ENCODE peak calls at places on chromosomes 13 and 19, in four cellular contexts. X, J, I and G are unnamed samples.

GRCh38 chr19:15253513-15253912 is 21.3 kb upstream of the EPHX3 start:
- DNase-seq in I (no peak), X (no peak), J (no peak), G (no peak)

GRCh38 chr13:88622362-88622973 is 951.3 kb downstream of the SLITRK5 start:
- DNase-seq in X (no peak), I (no peak), J (no peak), G (no peak)

GRCh38 chr13:24636776-24637175 is 43.4 kb upstream of the ATP12A start:
- DNase-seq in X (no peak), I (no peak), J (no peak), G (no peak)

GRCh38 chr19:30408734-30409301 is 36.6 kb downstream of the ZNF536 start:
- DNase-seq in I (no peak), J (no peak), X (no peak), G (no peak)

GRCh38 chr13:29535663-29536655 is 59.5 kb downstream of the SLC7A1 start:
- DNase-seq in I (no peak), X (no peak), J (no peak), G (no peak)

GRCh38 chr13:87274209-87274819 is 396.9 kb upstream of the SLITRK5 start:
- DNase-seq in J (no peak), X (peak; percentile 25), I (peak; percentile 72), G (peak; percentile 43)

GRCh38 chr13:26561636-26562537 is 4.4 kb downstream of the WASF3 start:
- DNase-seq in X (peak; percentile 51), J (no peak), I (no peak), G (peak; percentile 35)

GRCh38 chr19:19075126-19075525 is 11.3 kb downstream of the SLC25A42 start:
- DNase-seq in J (no peak), X (no peak), I (no peak), G (no peak)

GRCh38 chr13:79749985-79750551 is 269.1 kb downstream of the NDFIP2 start:
- DNase-seq in X (no peak), I (no peak), J (no peak), G (no peak)

GRCh38 chr19:44856438-44857083 is 10.5 kb downstream of the NECTIN2 start:
- DNase-seq in X (no peak), J (no peak), I (no peak), G (peak; percentile 64)

GRCh38 chr13:80245162-80245733 is 95.7 kb downstream of the SPRY2 start:
- DNase-seq in X (no peak), J (no peak), I (no peak), G (no peak)

GRCh38 chr13:34738251-34739170 is 203.6 kb upstream of the NBEA start:
- DNase-seq in I (no peak), J (no peak), X (no peak), G (no peak)

GRCh38 chr13:34647379-34647778 is 294.7 kb upstream of the NBEA start:
- DNase-seq in I (no peak), X (no peak), J (no peak), G (no peak)

GRCh38 chr19:7397687-7398086 is 49.0 kb downstream of the ARHGEF18 start:
- DNase-seq in I (no peak), J (no peak), X (no peak), G (peak; percentile 56)

GRCh38 chr13:100518394-100519062 is 70.1 kb downstream of the GGACT start:
- DNase-seq in X (no peak), J (no peak), I (no peak), G (no peak)

GRCh38 chr19:45444318-45445041 is 20.8 kb upstream of the ERCC1 start:
- DNase-seq in I (peak; percentile 96), X (peak; percentile 95), J (no peak), G (peak; percentile 80)

GRCh38 chr13:46683879-46684278 is 113.1 kb downstream of the ESD start:
- DNase-seq in X (no peak), I (no peak), J (no peak), G (no peak)

GRCh38 chr19:46390866-46391265 is 22.5 kb downstream of the CCDC8 start:
- DNase-seq in X (no peak), I (no peak), J (no peak), G (no peak)

GRCh38 chr13:64639206-64639605 is 2590.9 kb downstream of the PCDH9 start:
- DNase-seq in J (no peak), I (no peak), X (no peak), G (no peak)

GRCh38 chr13:24688111-24688510 is 7.9 kb downstream of the ATP12A start:
- DNase-seq in I (no peak), X (no peak), J (no peak), G (no peak)

GRCh38 chr19:13007292-13008045 is 12.2 kb downstream of the NFIX start:
- DNase-seq in J (no peak), X (peak; percentile 42), I (no peak), G (no peak)

GRCh38 chr13:50916701-50917184 is 7.2 kb downstream of the RNASEH2B start:
- DNase-seq in X (no peak), J (no peak), I (no peak), G (no peak)

GRCh38 chr19:16609511-16609910 is 18.5 kb downstream of the MED26 start:
- DNase-seq in I (no peak), X (no peak), J (no peak), G (no peak)

GRCh38 chr19:16612631-16613030 is 15.4 kb downstream of the MED26 start:
- DNase-seq in X (no peak), J (no peak), I (no peak), G (no peak)

GRCh38 chr19:16613841-16614240 is 14.2 kb downstream of the MED26 start:
- DNase-seq in I (no peak), J (no peak), X (no peak), G (no peak)

GRCh38 chr19:16608290-16608704 is 19.7 kb downstream of the MED26 start:
- DNase-seq in X (no peak), I (no peak), J (no peak), G (no peak)

DNA sequence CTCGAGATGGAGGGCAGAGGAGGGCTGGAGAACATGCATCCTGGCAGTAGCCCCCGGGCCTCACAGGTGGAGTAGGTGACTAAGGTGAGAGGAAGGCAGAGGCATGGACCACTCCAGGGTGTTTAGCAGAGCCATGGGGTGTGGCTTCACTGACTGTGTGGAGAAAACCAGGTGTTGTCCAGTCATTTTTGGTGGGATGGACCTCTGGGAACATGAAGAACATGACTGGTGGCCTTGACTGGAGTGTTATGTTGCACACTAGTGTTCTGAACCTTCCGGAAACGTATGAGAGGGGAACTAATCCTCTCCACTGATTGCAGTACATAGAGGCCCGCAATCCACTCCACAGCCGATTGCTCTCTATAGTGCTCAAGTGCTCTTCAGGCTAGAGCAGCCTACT is 16.9 kb downstream of the MED26 start:
- DNase-seq in X (no peak), J (no peak), I (no peak), G (no peak)
- TF ChIP-seq TCF12 in X (no peak), J (no peak), I (no peak), G (no peak)

GRCh38 chr13:110517505-110518149 is 43.9 kb downstream of the RAB20 start:
- DNase-seq in J (no peak), I (no peak), X (no peak), G (no peak)
- TF ChIP-seq TCF12 in J (no peak), I (no peak), X (no peak), G (no peak)

GRCh38 chr13:95710313-95710712 is 33.4 kb downstream of the DNAJC3 start:
- DNase-seq in I (no peak), J (no peak), X (no peak), G (no peak)
- TF ChIP-seq TCF12 in I (no peak), J (no peak), X (no peak), G (no peak)

GRCh38 chr13:97191143-97191542 is 31.0 kb upstream of the MBNL2 start:
- DNase-seq in J (no peak), I (no peak), X (no peak), G (no peak)

GRCh38 chr13:97193577-97193976 is 28.6 kb upstream of the MBNL2 start:
- DNase-seq in J (no peak), I (no peak), X (no peak), G (no peak)

GRCh38 chr13:97191615-97192014 is 30.5 kb upstream of the MBNL2 start:
- DNase-seq in J (no peak), I (no peak), X (no peak), G (no peak)

GRCh38 chr13:97189943-97190342 is 32.2 kb upstream of the MBNL2 start:
- DNase-seq in X (no peak), J (no peak), I (no peak), G (no peak)

DNA sequence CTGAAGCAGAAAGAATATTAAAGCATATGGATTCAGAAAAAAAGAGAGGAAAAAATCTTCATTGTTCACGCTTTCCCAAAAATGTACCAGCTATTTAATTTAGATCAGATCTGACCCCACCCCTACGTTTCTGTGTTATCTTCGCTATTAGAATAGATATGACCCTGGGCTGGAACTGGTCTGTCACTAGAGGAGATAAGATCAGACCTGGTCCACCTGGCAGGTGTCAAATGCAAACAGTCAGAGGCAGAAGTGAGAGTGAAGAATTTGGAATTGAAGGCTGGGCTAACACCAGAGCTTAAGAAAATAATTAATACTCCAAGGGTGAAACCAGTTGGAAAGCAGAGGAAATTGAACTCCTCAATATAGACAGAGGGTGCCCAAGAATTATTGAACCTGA is 30.0 kb upstream of the MBNL2 start:
- DNase-seq in I (no peak), J (no peak), X (no peak), G (no peak)
- TF ChIP-seq TCF12 in I (no peak), J (no peak), X (no peak), G (no peak)

DNA sequence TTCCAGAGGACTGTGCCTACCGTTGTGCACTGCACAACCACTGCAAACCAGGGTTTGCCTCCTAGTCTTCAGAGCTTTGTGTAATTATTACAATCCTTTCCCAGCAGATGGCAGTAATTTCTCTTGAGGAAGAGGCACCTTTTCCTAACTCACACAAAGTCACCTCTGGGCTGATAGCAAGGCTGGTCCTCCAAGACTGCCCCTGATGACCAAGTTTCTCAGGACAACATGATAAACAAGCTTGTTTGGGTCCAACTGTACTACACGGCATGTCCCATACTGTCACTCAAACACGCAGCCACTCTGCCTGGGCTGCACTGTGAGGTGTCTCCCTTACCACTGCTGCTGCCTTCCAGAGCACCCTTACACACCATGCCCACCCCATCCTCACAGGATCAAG is 39.3 kb downstream of the RFXAP start:
- DNase-seq in I (no peak), X (peak; percentile 53), J (no peak), G (peak; percentile 69)
- TF ChIP-seq TCF12 in I (no peak), X (no peak), J (no peak), G (no peak)

GRCh38 chr19:5948697-5949564 is 29.0 kb downstream of the RANBP3 start:
- DNase-seq in I (no peak), X (no peak), J (no peak), G (no peak)

GRCh38 chr19:5950744-5951143 is 27.2 kb downstream of the RANBP3 start:
- DNase-seq in J (no peak), I (no peak), X (no peak), G (no peak)

GRCh38 chr19:5951338-5951861 is 26.5 kb downstream of the RANBP3 start:
- DNase-seq in X (no peak), I (no peak), J (no peak), G (no peak)

GRCh38 chr19:5947435-5947834 is 30.5 kb downstream of the RANBP3 start:
- DNase-seq in X (no peak), J (no peak), I (no peak), G (no peak)

GRCh38 chr19:5949792-5950305 is 28.1 kb downstream of the RANBP3 start:
- DNase-seq in I (no peak), X (no peak), J (no peak), G (no peak)
- TF ChIP-seq TCF12 in I (no peak), X (no peak), J (no peak), G (no peak)

GRCh38 chr19:38837656-38838121 is 6.1 kb upstream of the ECH1 start:
- DNase-seq in I (no peak), J (no peak), X (no peak), G (peak; percentile 65)
- TF ChIP-seq TCF12 in I (no peak), J (no peak), X (peak; percentile 35), G (no peak)